ENCODE peak calls at places on chromosome 10, in four cellular contexts. One of them, this sample, is unnamed.

GRCh38 chr10:125159486-125159931 is 854 bp downstream of the CTBP2 start:
- DNase-seq in GM12878: no peak
- DNase-seq in K562: no peak
- DNase-seq in WTC11: no peak
- DNase-seq in this sample: no peak

GRCh38 chr10:68403701-68404100 is 3.4 kb downstream of the RUFY2 start:
- DNase-seq in GM12878: no peak
- DNase-seq in K562: peak
- DNase-seq in WTC11: no peak
- DNase-seq in this sample: peak

GRCh38 chr10:86139066-86139657 is 227.4 kb downstream of the GRID1 start:
- DNase-seq in WTC11: peak
- DNase-seq in K562: peak
- DNase-seq in GM12878: no peak
- DNase-seq in this sample: peak

GRCh38 chr10:131035779-131036178 is 275.7 kb downstream of the TCERG1L start:
- DNase-seq in WTC11: no peak
- DNase-seq in GM12878: no peak
- DNase-seq in K562: no peak
- DNase-seq in this sample: no peak

GRCh38 chr10:119640875-119641526 is 10.2 kb upstream of the BAG3 start:
- DNase-seq in WTC11: no peak
- DNase-seq in K562: no peak
- DNase-seq in GM12878: no peak
- DNase-seq in this sample: peak

GRCh38 chr10:119346063-119346835 is 138.9 kb downstream of the GRK5 start:
- DNase-seq in K562: no peak
- DNase-seq in GM12878: no peak
- DNase-seq in WTC11: no peak
- DNase-seq in this sample: no peak

GRCh38 chr10:49579621-49580020 is 30.5 kb upstream of the SLC18A3 start:
- DNase-seq in K562: no peak
- DNase-seq in GM12878: no peak
- DNase-seq in WTC11: no peak
- DNase-seq in this sample: no peak

GRCh38 chr10:27369832-27370231 is 129.2 kb upstream of the ACBD5 start:
- DNase-seq in GM12878: no peak
- DNase-seq in K562: peak
- DNase-seq in WTC11: no peak
- DNase-seq in this sample: no peak

DNA sequence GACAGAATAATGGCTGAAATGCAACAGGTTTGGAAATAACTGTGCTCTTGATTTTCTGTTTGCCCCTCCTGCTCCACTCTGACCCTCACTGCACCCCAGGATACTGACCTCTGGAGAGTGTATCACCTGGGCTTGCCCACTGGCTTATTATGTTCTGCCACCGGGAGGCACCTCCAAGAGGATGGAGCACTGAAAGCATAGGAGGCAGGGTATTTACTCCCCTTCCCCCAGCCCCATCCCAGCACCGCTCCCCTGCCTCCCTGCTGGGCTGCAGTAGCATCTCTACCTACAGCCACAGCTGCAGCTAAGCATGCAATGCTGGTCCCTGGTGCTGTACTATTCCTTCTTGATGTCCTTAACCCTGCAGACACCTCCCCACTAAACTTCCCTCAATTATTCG is 26.4 kb downstream of the RAB11FIP2 start:
- DNase-seq in K562: no peak
- DNase-seq in WTC11: peak
- DNase-seq in GM12878: no peak
- DNase-seq in this sample: no peak
- TF ChIP-seq NR2C2 in K562: no peak
- TF ChIP-seq NR2C2 in WTC11: no peak
- TF ChIP-seq NR2C2 in GM12878: no peak
- TF ChIP-seq NR2C2 in this sample: no peak

DNA sequence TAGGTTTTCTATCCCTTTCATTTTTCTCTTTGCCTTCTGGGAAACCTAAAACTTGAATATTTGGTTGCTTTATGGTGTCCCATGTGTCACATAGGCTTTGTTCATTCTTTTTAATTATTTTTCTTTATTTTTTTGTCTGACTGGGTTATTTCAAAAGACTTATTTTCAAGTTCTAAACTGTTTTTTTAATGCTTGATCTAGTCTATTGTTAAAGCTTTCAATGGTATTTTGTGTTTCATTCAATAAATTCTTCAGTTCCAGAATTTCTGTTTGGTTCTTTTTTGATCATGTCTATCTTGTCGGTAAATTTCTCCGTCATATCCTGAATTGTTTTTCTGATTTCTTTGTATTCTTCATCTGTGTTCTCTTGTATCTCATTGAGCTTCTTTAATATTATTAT is 86.8 kb downstream of the NPS start:
- DNase-seq in K562: no peak
- DNase-seq in WTC11: no peak
- DNase-seq in GM12878: no peak
- DNase-seq in this sample: no peak
- TF ChIP-seq NR2C2 in K562: no peak
- TF ChIP-seq NR2C2 in WTC11: no peak
- TF ChIP-seq NR2C2 in GM12878: no peak
- TF ChIP-seq NR2C2 in this sample: no peak

GRCh38 chr10:104732222-104732621 is 91.1 kb downstream of the SORCS3 start:
- DNase-seq in WTC11: no peak
- DNase-seq in K562: no peak
- DNase-seq in GM12878: no peak
- DNase-seq in this sample: no peak

GRCh38 chr10:104734408-104734807 is 93.3 kb downstream of the SORCS3 start:
- DNase-seq in GM12878: no peak
- DNase-seq in WTC11: no peak
- DNase-seq in K562: no peak
- DNase-seq in this sample: no peak

GRCh38 chr10:104735036-104735435 is 93.9 kb downstream of the SORCS3 start:
- DNase-seq in WTC11: peak
- DNase-seq in GM12878: no peak
- DNase-seq in K562: no peak
- DNase-seq in this sample: no peak

GRCh38 chr10:104735469-104735868 is 94.4 kb downstream of the SORCS3 start:
- DNase-seq in GM12878: no peak
- DNase-seq in WTC11: peak
- DNase-seq in K562: no peak
- DNase-seq in this sample: no peak

DNA sequence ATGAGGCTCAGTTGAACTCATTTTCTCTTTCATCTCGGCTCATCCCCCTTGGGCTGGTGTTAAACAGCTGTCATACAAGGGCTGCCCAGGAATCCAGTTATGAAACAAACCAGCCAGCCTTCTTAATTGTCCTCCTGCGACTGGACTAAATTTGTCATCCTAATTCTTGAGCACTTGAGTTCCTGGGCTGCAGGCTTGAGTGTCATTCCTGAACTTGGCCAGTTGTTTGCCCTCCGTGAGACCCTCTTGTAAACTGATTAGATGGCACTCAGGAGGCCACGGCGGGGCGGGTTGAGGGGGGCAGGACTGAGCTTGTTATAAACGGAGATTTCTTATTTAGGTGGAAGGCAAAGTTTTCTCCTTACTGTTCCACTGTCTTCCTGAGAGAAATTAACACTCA is 94.9 kb downstream of the SORCS3 start:
- DNase-seq in K562: no peak
- DNase-seq in GM12878: no peak
- DNase-seq in WTC11: no peak
- DNase-seq in this sample: no peak
- TF ChIP-seq NR2C2 in K562: no peak
- TF ChIP-seq NR2C2 in GM12878: no peak
- TF ChIP-seq NR2C2 in WTC11: no peak
- TF ChIP-seq NR2C2 in this sample: no peak

GRCh38 chr10:18476283-18476682 is 175.1 kb downstream of the NSUN6 start:
- DNase-seq in GM12878: no peak
- DNase-seq in WTC11: no peak
- DNase-seq in K562: no peak
- DNase-seq in this sample: no peak

GRCh38 chr10:18469125-18469524 is 182.3 kb downstream of the NSUN6 start:
- DNase-seq in GM12878: no peak
- DNase-seq in K562: no peak
- DNase-seq in WTC11: no peak
- DNase-seq in this sample: no peak

GRCh38 chr10:18474111-18474455 is 177.3 kb downstream of the NSUN6 start:
- DNase-seq in GM12878: no peak
- DNase-seq in K562: no peak
- DNase-seq in WTC11: no peak
- DNase-seq in this sample: no peak

GRCh38 chr10:18473424-18474110 is 177.8 kb downstream of the NSUN6 start:
- DNase-seq in WTC11: no peak
- DNase-seq in K562: no peak
- DNase-seq in GM12878: no peak
- DNase-seq in this sample: no peak

GRCh38 chr10:18472977-18473376 is 178.4 kb downstream of the NSUN6 start:
- DNase-seq in WTC11: peak
- DNase-seq in GM12878: no peak
- DNase-seq in K562: peak
- DNase-seq in this sample: no peak
- TF ChIP-seq NR2C2 in WTC11: no peak
- TF ChIP-seq NR2C2 in GM12878: no peak
- TF ChIP-seq NR2C2 in K562: no peak
- TF ChIP-seq NR2C2 in this sample: no peak

GRCh38 chr10:77896058-77896457 is 30.5 kb downstream of the DLG5 start:
- DNase-seq in GM12878: no peak
- DNase-seq in WTC11: no peak
- DNase-seq in K562: no peak
- DNase-seq in this sample: no peak

GRCh38 chr10:77901743-77902142 is 24.8 kb downstream of the DLG5 start:
- DNase-seq in GM12878: no peak
- DNase-seq in WTC11: no peak
- DNase-seq in K562: no peak
- DNase-seq in this sample: no peak

GRCh38 chr10:77899080-77899477 is 27.5 kb downstream of the DLG5 start:
- DNase-seq in GM12878: no peak
- DNase-seq in K562: no peak
- DNase-seq in WTC11: no peak
- DNase-seq in this sample: no peak

GRCh38 chr10:77899690-77900089 is 26.9 kb downstream of the DLG5 start:
- DNase-seq in WTC11: no peak
- DNase-seq in GM12878: no peak
- DNase-seq in K562: no peak
- DNase-seq in this sample: no peak

GRCh38 chr10:77898323-77899079 is 28.1 kb downstream of the DLG5 start:
- DNase-seq in K562: no peak
- DNase-seq in GM12878: no peak
- DNase-seq in WTC11: no peak
- DNase-seq in this sample: no peak
- TF ChIP-seq NR2C2 in K562: no peak
- TF ChIP-seq NR2C2 in GM12878: no peak
- TF ChIP-seq NR2C2 in WTC11: no peak
- TF ChIP-seq NR2C2 in this sample: no peak

GRCh38 chr10:77644557-77645243 is 7.1 kb upstream of the KCNMA1 start:
- DNase-seq in K562: no peak
- DNase-seq in WTC11: no peak
- DNase-seq in GM12878: no peak
- DNase-seq in this sample: no peak

GRCh38 chr10:77640167-77640566 is 2.6 kb upstream of the KCNMA1 start:
- DNase-seq in K562: no peak
- DNase-seq in GM12878: no peak
- DNase-seq in WTC11: no peak
- DNase-seq in this sample: no peak

GRCh38 chr10:77641344-77641743 is 3.7 kb upstream of the KCNMA1 start:
- DNase-seq in GM12878: no peak
- DNase-seq in K562: no peak
- DNase-seq in WTC11: no peak
- DNase-seq in this sample: no peak

GRCh38 chr10:77641788-77642397 is 4.3 kb upstream of the KCNMA1 start:
- DNase-seq in WTC11: peak
- DNase-seq in K562: peak
- DNase-seq in GM12878: no peak
- DNase-seq in this sample: peak

GRCh38 chr10:77643795-77644468 is 6.3 kb upstream of the KCNMA1 start:
- DNase-seq in GM12878: no peak
- DNase-seq in WTC11: peak
- DNase-seq in K562: peak
- DNase-seq in this sample: peak
- TF ChIP-seq NR2C2 in GM12878: no peak
- TF ChIP-seq NR2C2 in WTC11: no peak
- TF ChIP-seq NR2C2 in K562: no peak
- TF ChIP-seq NR2C2 in this sample: no peak